ENCODE peak calls at places on chromosomes 16 and 17, in seven cellular contexts. R is ovary, K is suprapubic skin, N is heart left ventricle, Y is HCT116, D is NB4, G is IMR-90. X is an unnamed sample.

GRCh38 chr17:18859256-18859655 is 1.3 kb downstream of the PRPSAP2 start:
- DNase-seq in R (no peak), K (no peak), N (no peak), Y (no peak), D (peak; percentile 26), G (peak; percentile 73), X (no peak)

GRCh38 chr17:38613525-38613980 is 7.8 kb upstream of the SRCIN1 start:
- DNase-seq in R (no peak), K (no peak), N (no peak), Y (no peak), D (no peak), G (no peak), X (no peak)

GRCh38 chr16:1342526-1343427 is 8.9 kb downstream of the TSR3 start:
- DNase-seq in R (peak; percentile 71), K (peak; percentile 94), N (peak; percentile 89), Y (peak; percentile 95), D (peak; percentile 94), G (peak; percentile 82), X (peak; percentile 92)

GRCh38 chr17:4583206-4583605 is 1.1 kb upstream of the SMTNL2 start:
- DNase-seq in R (peak; percentile 18), K (no peak), N (no peak), Y (no peak), D (no peak), G (no peak), X (no peak)

GRCh38 chr16:57807968-57808528 is 5.8 kb upstream of the KIFC3 start:
- DNase-seq in R (peak; percentile 72), K (peak; percentile 89), N (peak; percentile 78), Y (peak; percentile 59), D (peak; percentile 95), G (peak; percentile 91), X (peak; percentile 83)

GRCh38 chr17:60231691-60232090 is 81.9 kb downstream of the CA4 start:
- DNase-seq in R (no peak), K (no peak), N (no peak), Y (no peak), D (no peak), G (peak; percentile 58), X (no peak)

GRCh38 chr17:77185137-77185536 is 44.4 kb downstream of the SEC14L1 start:
- DNase-seq in R (no peak), K (no peak), N (no peak), Y (no peak), D (no peak), G (no peak), X (no peak)

GRCh38 chr17:79043931-79044320 is 20.0 kb downstream of the C1QTNF1 start:
- DNase-seq in R (no peak), K (peak; percentile 55), N (no peak), Y (no peak), D (no peak), G (no peak), X (no peak)

GRCh38 chr16:52471650-52472370 is 75.1 kb downstream of the TOX3 start:
- DNase-seq in R (no peak), K (no peak), N (no peak), Y (no peak), D (no peak), G (no peak), X (no peak)

GRCh38 chr17:82234211-82235055 is 5.6 kb downstream of the SLC16A3 start:
- DNase-seq in R (peak; percentile 36), K (peak; percentile 70), N (no peak), Y (no peak), D (peak; percentile 45), G (no peak), X (no peak)

GRCh38 chr17:20063665-20064648 is 54.8 kb downstream of the SPECC1 start:
- DNase-seq in R (peak; percentile 88), K (peak; percentile 94), N (peak; percentile 70), Y (peak; percentile 33), D (peak; percentile 99), G (peak; percentile 87), X (peak; percentile 98)

GRCh38 chr16:8850279-8850885 is 18.4 kb downstream of the CARHSP1 start:
- DNase-seq in R (no peak), K (no peak), N (peak; percentile 61), Y (no peak), D (peak; percentile 92), G (peak; percentile 87), X (no peak)

GRCh38 chr17:34361478-34362061 is 1.5 kb downstream of the CCL1 start:
- DNase-seq in R (peak; percentile 80), K (peak; percentile 90), N (peak; percentile 87), Y (peak; percentile 68), D (peak; percentile 92), G (peak; percentile 86), X (peak; percentile 90)

GRCh38 chr17:62637809-62638208 is 10.3 kb downstream of the MRC2 start:
- DNase-seq in R (no peak), K (no peak), N (no peak), Y (peak; percentile 22), D (no peak), G (no peak), X (no peak)

GRCh38 chr17:40458001-40458791 is 14.9 kb downstream of the IGFBP4 start:
- DNase-seq in R (peak; percentile 68), K (no peak), N (no peak), Y (no peak), D (no peak), G (peak; percentile 84), X (no peak)

GRCh38 chr16:3292604-3293003 is 9.3 kb downstream of the ZNF263 start:
- DNase-seq in R (no peak), K (no peak), N (no peak), Y (no peak), D (no peak), G (peak; percentile 77), X (no peak)

GRCh38 chr17:82595893-82596292 is 52.4 kb downstream of the WDR45B start:
- DNase-seq in R (no peak), K (no peak), N (no peak), Y (no peak), D (no peak), G (no peak), X (no peak)

GRCh38 chr16:88920618-88921602 is 54.5 kb upstream of the PABPN1L start:
- DNase-seq in R (peak; percentile 56), K (no peak), N (peak; percentile 85), Y (no peak), D (peak; percentile 39), G (peak; percentile 61), X (peak; percentile 59)

GRCh38 chr16:19835989-19836421 is 48.6 kb downstream of the GPRC5B start:
- DNase-seq in R (no peak), K (no peak), N (no peak), Y (no peak), D (no peak), G (peak; percentile 83), X (no peak)

GRCh38 chr17:30920683-30921543 is 832 bp upstream of the ADAP2 start:
- DNase-seq in R (no peak), K (no peak), N (no peak), Y (no peak), D (no peak), G (peak; percentile 37), X (peak; percentile 65)

GRCh38 chr16:1913327-1914083 is 4.7 kb downstream of the HS3ST6 start:
- DNase-seq in R (no peak), K (no peak), N (no peak), Y (no peak), D (no peak), G (no peak), X (peak; percentile 39)

GRCh38 chr16:79776243-79776884 is 175.8 kb upstream of the MAF start:
- DNase-seq in R (peak; percentile 50), K (peak; percentile 71), N (no peak), Y (no peak), D (no peak), G (no peak), X (peak; percentile 88)

GRCh38 chr17:65994679-65995078 is 197.3 kb downstream of the CEP112 start:
- DNase-seq in R (no peak), K (no peak), N (no peak), Y (no peak), D (no peak), G (no peak), X (no peak)
- H3K4me3 ChIP-seq in R (no peak overlapping the region), K (no peak overlapping the region), N (no peak overlapping the region), Y (no peak overlapping the region), D (no peak overlapping the region), G (no peak overlapping the region), X (no peak overlapping the region)

DNA sequence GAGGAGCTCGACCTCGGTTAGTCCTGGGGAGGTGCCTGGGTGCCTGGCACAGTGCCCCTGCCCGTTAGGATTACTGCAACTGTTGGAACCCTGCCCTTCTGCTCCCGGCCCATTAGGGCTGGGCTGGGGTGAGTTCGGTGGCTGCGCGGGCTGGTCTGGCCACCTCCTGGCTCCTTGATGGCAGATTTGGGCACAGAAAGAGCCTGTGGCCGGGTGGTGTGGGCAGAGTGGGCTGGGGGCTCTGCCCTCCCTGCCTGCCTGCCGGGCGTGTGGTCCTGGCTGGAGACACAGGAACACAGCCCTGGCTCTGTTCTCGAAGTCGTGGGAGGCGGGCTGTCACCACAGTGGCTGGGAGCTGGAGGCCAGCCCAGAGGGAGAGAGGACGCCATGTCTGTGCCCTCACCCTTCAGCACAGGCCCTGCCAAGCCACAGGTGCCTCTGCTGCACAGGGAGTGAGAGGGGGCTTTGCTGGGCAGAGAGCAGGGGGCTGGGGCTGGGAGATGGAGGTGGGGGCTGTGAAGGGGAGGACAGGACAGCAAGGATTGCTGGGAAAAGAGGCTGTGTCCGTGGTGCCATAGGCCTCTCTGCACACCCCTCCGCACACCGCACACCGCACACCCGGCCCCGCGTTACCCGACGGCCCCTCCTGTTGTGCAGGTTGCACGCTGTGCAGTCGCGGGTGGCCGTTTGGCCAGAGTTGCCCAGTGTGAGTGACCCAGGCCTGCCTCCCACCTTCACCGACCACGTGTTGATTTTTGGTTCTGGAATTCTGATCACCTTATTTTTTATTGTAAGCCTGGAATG is 236.6 kb upstream of the GSE1 start:
- DNase-seq in R (no peak), K (peak; percentile 71), N (peak; percentile 57), Y (no peak), D (no peak), G (no peak), X (no peak)
- TF ChIP-seq POLR2A in R (no peak), K (no peak), N (no peak), Y (no peak), D (no peak), G (no peak), X (no peak)

GRCh38 chr16:30829130-30830071 is 42.4 kb upstream of the ZNF629 start:
- DNase-seq in R (no peak), K (no peak), N (no peak), Y (no peak), D (no peak), G (no peak), X (no peak)
- TF ChIP-seq CTCF in R (no peak), K (no peak), N (no peak), Y (no peak), D (no peak), G (no peak), X (no peak)

DNA sequence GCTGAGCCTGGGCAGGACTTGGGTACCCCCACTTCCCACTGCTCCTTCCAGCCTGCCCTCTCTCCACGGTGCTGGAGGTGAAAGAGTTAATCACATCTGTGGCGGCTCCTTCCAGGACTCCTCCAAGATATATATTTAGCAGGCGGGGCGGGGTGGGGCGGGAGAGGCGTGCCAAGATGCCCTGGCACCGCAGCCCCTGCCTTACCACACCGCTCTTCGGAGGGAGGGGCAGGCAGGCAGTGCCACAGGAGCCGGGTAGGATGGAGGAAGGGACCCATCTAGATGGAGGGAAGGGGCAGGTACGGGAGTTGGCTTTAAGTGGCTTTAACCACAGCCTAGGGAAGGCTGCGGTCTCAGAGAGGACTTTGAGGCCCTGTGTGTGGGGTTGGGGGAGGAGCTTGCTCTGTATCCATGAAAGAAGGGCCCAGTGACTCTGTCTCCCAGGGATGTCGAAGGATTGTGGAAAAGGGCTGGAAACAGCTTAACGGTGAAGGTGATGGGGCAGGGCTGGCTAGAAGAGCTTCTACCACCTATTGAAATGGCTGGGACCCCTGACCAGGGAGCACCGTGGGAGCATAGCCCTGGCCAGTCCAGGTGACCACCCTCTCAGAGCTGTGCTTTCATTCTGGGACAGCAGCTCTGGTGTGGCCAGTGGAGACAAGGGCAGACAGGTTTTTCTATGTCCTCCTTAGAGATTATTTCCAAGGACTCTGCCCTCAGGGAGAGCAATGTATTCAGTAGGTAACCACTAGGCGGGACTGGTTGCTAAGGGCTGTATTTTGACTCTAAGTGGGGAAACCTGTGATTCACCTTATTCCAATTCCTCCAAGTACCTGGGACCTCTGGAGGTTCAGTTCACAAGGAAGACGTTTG is 13.0 kb downstream of the GPR142 start:
- DNase-seq in R (no peak), K (no peak), N (no peak), Y (peak; percentile 54), D (peak; percentile 54), G (no peak), X (peak; percentile 30)
- H3K4me3 ChIP-seq in R (no peak overlapping the region), K (peak overlapping the region; percentile 4), N (no peak overlapping the region), Y (peak overlapping the region; percentile 45), D (no peak overlapping the region), G (no peak overlapping the region), X (no peak overlapping the region)